ENCODE peak calls at places on chromosomes 11 and 22, in eight cellular contexts. Q, R, T, D, Z, F, V and S are unnamed samples. For H3K27me3, the result is how much of the 10 kb centered on the place peaks cover.

GRCh38 chr11:106961048-106961447 is 57.2 kb downstream of the GUCY1A2 start:
- DNase-seq in Q (no peak), R (no peak), T (peak), D (no peak), Z (no peak), F (no peak), V (no peak), S (no peak)

GRCh38 chr11:72937439-72937838 is 123.2 kb downstream of the ATG16L2 start:
- DNase-seq in Q (no peak), R (no peak), T (no peak), D (no peak), Z (no peak), F (no peak), V (no peak), S (no peak)

GRCh38 chr11:107385361-107385982 is 72.2 kb downstream of the CWF19L2 start:
- DNase-seq in Q (no peak), R (peak), T (peak), D (no peak), Z (no peak), F (no peak), V (peak), S (no peak)

GRCh38 chr11:62770778-62771143 is 435 bp upstream of the TAF6L start:
- DNase-seq in Q (peak), R (no peak), T (no peak), D (no peak), Z (peak), F (no peak), V (peak), S (no peak)

GRCh38 chr11:122038543-122038942 is 77.5 kb downstream of the BLID start:
- DNase-seq in Q (no peak), R (peak), T (peak), D (peak), Z (no peak), F (no peak), V (no peak), S (no peak)

GRCh38 chr11:104772806-104773241 is 125.4 kb downstream of the CASP12 start:
- DNase-seq in Q (no peak), R (peak), T (peak), D (peak), Z (no peak), F (peak), V (no peak), S (no peak)

GRCh38 chr22:47098554-47098953 is 336.1 kb downstream of the TBC1D22A start:
- DNase-seq in Q (no peak), R (no peak), T (no peak), D (no peak), Z (no peak), F (no peak), V (no peak), S (no peak)

GRCh38 chr11:123654566-123655081 is at the start of gene SCN3B:
- DNase-seq in Q (peak), R (peak), T (peak), D (peak), Z (peak), F (peak), V (peak), S (no peak)

GRCh38 chr11:2679011-2679676 is 20.6 kb downstream of the KCNQ1OT1 start:
- DNase-seq in Q (no peak), R (no peak), T (no peak), D (no peak), Z (no peak), F (no peak), V (no peak), S (no peak)

GRCh38 chr22:44309137-44309536 is 3.6 kb downstream of the SHISAL1 start:
- DNase-seq in Q (no peak), R (peak), T (peak), D (peak), Z (peak), F (no peak), V (no peak), S (no peak)

GRCh38 chr11:36292311-36292722 is 3.1 kb upstream of the COMMD9 start:
- DNase-seq in Q (no peak), R (peak), T (peak), D (no peak), Z (no peak), F (no peak), V (peak), S (no peak)

GRCh38 chr11:103433380-103433779 is 324.2 kb downstream of the DYNC2H1 start:
- DNase-seq in Q (no peak), R (peak), T (peak), D (peak), Z (no peak), F (no peak), V (no peak), S (no peak)

GRCh38 chr22:45717787-45718186 is 46.2 kb downstream of the ATXN10 start:
- DNase-seq in Q (no peak), R (peak), T (peak), D (peak), Z (no peak), F (no peak), V (no peak), S (no peak)

GRCh38 chr22:33984211-33984610 is 63.9 kb upstream of the LARGE1 start:
- DNase-seq in Q (no peak), R (no peak), T (no peak), D (no peak), Z (no peak), F (no peak), V (no peak), S (no peak)

GRCh38 chr11:117809236-117810055 is 12.4 kb upstream of the DSCAML1 start:
- DNase-seq in Q (peak), R (peak), T (peak), D (no peak), Z (peak), F (peak), V (peak), S (no peak)

GRCh38 chr11:78688460-78688859 is 113.8 kb upstream of the NARS2 start:
- DNase-seq in Q (no peak), R (no peak), T (no peak), D (no peak), Z (no peak), F (no peak), V (peak), S (no peak)

GRCh38 chr22:24994070-24994763 is 41.7 kb downstream of the KIAA1671 start:
- DNase-seq in Q (peak), R (no peak), T (peak), D (no peak), Z (no peak), F (no peak), V (no peak), S (no peak)
- H3K27me3 ChIP-seq in Q (under half), R (under half), T (under half), D (under half), Z (under half), F (under half), V (under half), S (under half)

GRCh38 chr11:13221722-13222121 is 55.9 kb upstream of the BMAL1 start:
- DNase-seq in Q (no peak), R (no peak), T (peak), D (no peak), Z (no peak), F (no peak), V (no peak), S (no peak)

GRCh38 chr11:13220148-13220547 is 57.4 kb upstream of the BMAL1 start:
- DNase-seq in Q (no peak), R (no peak), T (no peak), D (no peak), Z (no peak), F (no peak), V (no peak), S (no peak)

GRCh38 chr11:13215157-13215556 is 62.4 kb upstream of the BMAL1 start:
- DNase-seq in Q (no peak), R (no peak), T (peak), D (peak), Z (no peak), F (no peak), V (no peak), S (no peak)

GRCh38 chr11:13214276-13214865 is 63.2 kb upstream of the BMAL1 start:
- DNase-seq in Q (no peak), R (no peak), T (peak), D (no peak), Z (no peak), F (no peak), V (no peak), S (no peak)

GRCh38 chr11:13216019-13217006 is 61.3 kb upstream of the BMAL1 start:
- DNase-seq in Q (peak), R (peak), T (peak), D (peak), Z (no peak), F (no peak), V (no peak), S (no peak)
- TF ChIP-seq CTCF in Q (no peak), R (peak), T (no peak), D (no peak), Z (no peak), F (no peak), V (no peak), S (no peak)

DNA sequence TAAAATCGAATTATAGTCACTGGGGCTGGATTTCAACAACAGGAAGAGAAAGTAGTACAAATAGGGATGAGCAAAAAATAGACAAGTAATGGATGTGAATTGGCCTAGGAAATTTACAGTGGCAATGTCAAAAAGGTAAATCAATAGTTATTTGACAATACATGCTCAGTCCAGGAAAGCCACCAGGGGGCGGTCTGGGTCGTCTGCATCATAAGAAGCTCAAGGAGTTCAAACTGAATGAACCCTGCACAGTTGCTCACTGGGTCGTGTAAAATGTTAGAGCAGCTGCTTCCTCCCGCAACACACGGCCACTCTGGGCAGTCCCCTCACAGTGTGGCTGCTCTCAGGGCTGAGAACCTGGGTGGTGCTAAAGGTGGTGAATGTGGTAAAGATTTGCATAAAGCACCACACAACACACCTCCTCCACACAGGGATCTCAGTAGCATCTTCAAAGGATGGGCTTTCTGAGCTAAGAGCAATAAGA is 85.9 kb downstream of the ZNF280B start:
- DNase-seq in Q (peak), R (peak), T (peak), D (peak), Z (no peak), F (peak), V (peak), S (no peak)
- H3K27me3 ChIP-seq in Q (half or more), R (under half), T (under half), D (under half), Z (under half), F (under half), V (under half), S (under half)

DNA sequence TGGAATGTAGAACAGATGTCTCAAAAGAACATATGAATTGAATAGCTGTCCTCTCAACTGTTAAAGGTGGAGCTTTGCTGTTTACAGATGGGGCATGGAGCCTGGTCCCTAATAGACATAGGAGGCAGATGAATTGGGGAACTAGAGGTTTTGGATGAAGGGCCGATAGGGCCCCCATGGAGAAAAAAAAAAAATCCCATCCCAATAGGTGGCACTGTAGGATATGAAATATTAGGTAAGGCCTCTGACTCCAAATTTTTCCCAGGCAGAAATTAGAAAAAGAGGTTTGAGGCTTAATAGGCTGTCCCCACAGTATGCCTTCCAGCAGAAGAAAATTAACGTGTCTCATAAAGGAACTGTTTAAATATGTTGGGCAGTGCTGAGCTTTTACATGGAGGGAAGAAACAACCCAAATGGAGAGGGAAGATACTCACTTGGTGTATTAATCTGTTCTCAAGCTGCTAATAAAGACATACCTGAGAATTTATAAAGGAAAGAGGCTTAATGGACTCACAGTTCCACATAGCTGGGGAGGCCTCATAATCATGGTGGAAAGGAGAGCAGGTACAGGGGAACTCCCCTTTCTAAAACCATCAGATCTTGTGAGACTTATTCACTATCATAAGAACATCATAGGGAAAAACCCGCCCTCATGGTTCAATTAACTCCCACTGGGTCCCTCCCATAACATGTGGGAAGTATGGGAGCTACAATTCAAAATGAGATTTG is 30.1 kb upstream of the TMEM45B start:
- DNase-seq in Q (no peak), R (peak), T (peak), D (no peak), Z (no peak), F (no peak), V (peak), S (no peak)
- TF ChIP-seq CTCF in Q (peak), R (peak), T (no peak), D (peak), Z (no peak), F (no peak), V (peak), S (no peak)

GRCh38 chr11:19336331-19336730 is 95.6 kb upstream of the E2F8 start:
- DNase-seq in Q (no peak), R (no peak), T (no peak), D (no peak), Z (no peak), F (no peak), V (no peak), S (no peak)
- H3K27me3 ChIP-seq in Q (under half), R (under half), T (under half), D (under half), Z (under half), F (under half), V (under half), S (under half)

DNA sequence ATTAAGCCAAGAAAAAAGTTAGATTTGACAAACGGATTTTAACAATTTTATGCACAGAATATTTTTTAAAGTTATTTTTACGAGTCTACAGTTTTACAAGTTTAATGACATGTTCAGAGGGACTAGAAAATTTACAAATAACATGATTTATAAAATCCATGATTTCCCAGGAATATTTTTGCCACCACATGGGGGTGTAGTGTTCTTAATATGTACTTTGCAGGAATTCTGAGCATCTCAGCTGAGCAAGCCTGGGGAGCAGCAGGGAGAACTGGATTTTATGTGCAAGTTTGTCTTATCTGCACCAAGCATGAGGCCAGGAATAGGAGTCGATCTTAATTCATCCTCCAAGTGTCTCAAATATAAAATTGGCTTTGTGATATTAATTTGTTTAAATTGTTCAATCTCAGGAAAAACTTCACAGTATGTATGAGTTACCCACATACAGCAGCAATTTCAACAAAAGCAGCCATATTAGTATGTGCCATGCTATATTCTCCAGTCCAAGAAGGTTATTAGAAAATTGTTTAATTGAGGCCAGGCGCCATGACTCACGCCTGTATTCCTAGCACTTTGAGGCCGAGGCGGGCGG is 826.3 kb downstream of the DLG2 start:
- DNase-seq in Q (no peak), R (peak), T (peak), D (peak), Z (no peak), F (no peak), V (peak), S (no peak)
- TF ChIP-seq CTCF in Q (peak), R (no peak), T (peak), D (peak), Z (no peak), F (peak), V (peak), S (no peak)

GRCh38 chr22:41099036-41099435 is 6.6 kb downstream of the EP300 start:
- DNase-seq in Q (no peak), R (no peak), T (no peak), D (no peak), Z (no peak), F (no peak), V (no peak), S (no peak)
- H3K27me3 ChIP-seq in Q (under half), R (under half), T (under half), D (under half), Z (under half), F (under half), V (under half), S (under half)